ENCODE peak calls at places on chromosomes 3 and 15, in ten cellular contexts. S is GM20000, G is choroid plexus epithelial cell, J is nephron progenitor cell, V is transverse colon, O is tibial nerve, I is dorsolateral prefrontal cortex, P is psoas muscle, Z is A549, B is endodermal cell. W is an unnamed sample.

GRCh38 chr15:81779181-81779580 is 266.6 kb downstream of the MEX3B start:
- DNase-seq in S (no peak), G (no peak), J (no peak), V (no peak), O (no peak), I (no peak), P (no peak), Z (no peak), B (no peak), W (no peak)

GRCh38 chr3:43995929-43996378 is 245.7 kb upstream of the TOPAZ1 start:
- DNase-seq in S (peak), G (no peak), J (no peak), V (no peak), O (no peak), I (no peak), P (no peak), Z (no peak), B (no peak), W (no peak)

GRCh38 chr3:152688313-152688712 is 146.6 kb upstream of the P2RY1 start:
- DNase-seq in S (no peak), G (no peak), J (no peak), V (no peak), O (no peak), I (no peak), P (no peak), Z (no peak), B (peak), W (no peak)

GRCh38 chr3:84304214-84304613 is 654.6 kb upstream of the CADM2 start:
- DNase-seq in S (no peak), G (no peak), J (no peak), V (no peak), O (no peak), I (no peak), P (no peak), Z (no peak), B (no peak), W (no peak)

GRCh38 chr15:50144342-50145120 is 25.5 kb upstream of the ATP8B4 start:
- DNase-seq in S (no peak), G (peak), J (no peak), V (no peak), O (no peak), I (no peak), P (no peak), Z (no peak), B (no peak), W (no peak)

GRCh38 chr3:122519693-122520092 is 5.0 kb upstream of the KPNA1 start:
- DNase-seq in S (no peak), G (no peak), J (no peak), V (no peak), O (no peak), I (no peak), P (no peak), Z (no peak), B (no peak), W (no peak)

GRCh38 chr3:31105438-31106077 is 211.1 kb upstream of the GADL1 start:
- DNase-seq in S (no peak), G (peak), J (no peak), V (no peak), O (no peak), I (no peak), P (no peak), Z (no peak), B (no peak), W (peak)

GRCh38 chr3:186340211-186340610 is 21.8 kb downstream of the DGKG start:
- DNase-seq in S (no peak), G (no peak), J (no peak), V (no peak), O (no peak), I (no peak), P (no peak), Z (no peak), B (no peak), W (no peak)

GRCh38 chr3:145807990-145808389 is 353.0 kb downstream of the PLOD2 start:
- DNase-seq in S (no peak), G (peak), J (no peak), V (no peak), O (no peak), I (no peak), P (no peak), Z (no peak), B (peak), W (peak)

GRCh38 chr3:180117381-180118163 is 80.8 kb upstream of the PEX5L start:
- DNase-seq in S (no peak), G (no peak), J (no peak), V (no peak), O (no peak), I (no peak), P (no peak), Z (no peak), B (no peak), W (no peak)

GRCh38 chr3:55486857-55487375 is at the start of gene WNT5A:
- DNase-seq in S (no peak), G (peak), J (peak), V (peak), O (no peak), I (no peak), P (peak), Z (no peak), B (peak), W (peak)

GRCh38 chr3:53320697-53321096 is 26.6 kb downstream of the DCP1A start:
- DNase-seq in S (no peak), G (peak), J (no peak), V (no peak), O (no peak), I (no peak), P (peak), Z (no peak), B (no peak), W (peak)

GRCh38 chr3:151567477-151567876 is 106.6 kb upstream of the IGSF10 start:
- DNase-seq in S (no peak), G (no peak), J (peak), V (no peak), O (no peak), I (no peak), P (no peak), Z (no peak), B (peak), W (no peak)

GRCh38 chr3:197458179-197458707 is 97.5 kb downstream of the BDH1 start:
- DNase-seq in S (no peak), G (peak), J (no peak), V (peak), O (no peak), I (no peak), P (no peak), Z (peak), B (peak), W (no peak)

GRCh38 chr3:53938645-53939044 is 47.0 kb upstream of the SELENOK start:
- DNase-seq in S (peak), G (peak), J (peak), V (peak), O (no peak), I (peak), P (no peak), Z (peak), B (peak), W (peak)

GRCh38 chr15:95559875-95560394 is 770.6 kb upstream of the NR2F2 start:
- DNase-seq in S (no peak), G (peak), J (no peak), V (no peak), O (no peak), I (no peak), P (no peak), Z (peak), B (no peak), W (peak)

GRCh38 chr3:178703268-178703975 is 167.2 kb downstream of the KCNMB2 start:
- DNase-seq in S (no peak), G (peak), J (no peak), V (no peak), O (no peak), I (no peak), P (no peak), Z (no peak), B (no peak), W (peak)

GRCh38 chr3:8741581-8742355 is 8.2 kb downstream of the CAV3 start:
- DNase-seq in S (no peak), G (peak), J (peak), V (no peak), O (no peak), I (no peak), P (peak), Z (peak), B (peak), W (peak)

GRCh38 chr15:35944945-35945344 is 399.0 kb upstream of the DPH6 start:
- DNase-seq in S (no peak), G (no peak), J (no peak), V (no peak), O (no peak), I (no peak), P (no peak), Z (no peak), B (no peak), W (no peak)

GRCh38 chr3:149180057-149180573 is 41.5 kb downstream of the CP start:
- DNase-seq in S (no peak), G (peak), J (no peak), V (peak), O (peak), I (no peak), P (peak), Z (peak), B (no peak), W (peak)

GRCh38 chr3:46566040-46566631 is at the start of gene LRRC2:
- DNase-seq in S (no peak), G (peak), J (peak), V (peak), O (no peak), I (no peak), P (peak), Z (no peak), B (peak), W (peak)

GRCh38 chr15:63362196-63362595 is 19.4 kb downstream of the CA12 start:
- DNase-seq in S (no peak), G (peak), J (peak), V (peak), O (no peak), I (no peak), P (no peak), Z (no peak), B (no peak), W (no peak)

GRCh38 chr15:45795487-45796069 is 160.7 kb downstream of the SQOR start:
- DNase-seq in S (peak), G (peak), J (peak), V (peak), O (no peak), I (no peak), P (no peak), Z (no peak), B (peak), W (peak)

GRCh38 chr15:67066041-67067021 is 929 bp downstream of the SMAD3 start:
- DNase-seq in S (peak), G (no peak), J (peak), V (no peak), O (no peak), I (no peak), P (peak), Z (no peak), B (peak), W (no peak)

GRCh38 chr3:132090921-132091320 is 56.1 kb upstream of the CPNE4 start:
- DNase-seq in S (no peak), G (no peak), J (no peak), V (no peak), O (no peak), I (peak), P (no peak), Z (no peak), B (no peak), W (no peak)

GRCh38 chr3:142608615-142609014 is 12.4 kb downstream of the PLS1 start:
- DNase-seq in S (no peak), G (no peak), J (no peak), V (no peak), O (no peak), I (no peak), P (no peak), Z (no peak), B (no peak), W (no peak)

GRCh38 chr15:101206173-101206572 is 45.7 kb downstream of the CHSY1 start:
- DNase-seq in S (no peak), G (peak), J (no peak), V (no peak), O (no peak), I (no peak), P (no peak), Z (no peak), B (no peak), W (peak)

GRCh38 chr3:112333386-112334334 is 704 bp downstream of the CD200 start:
- DNase-seq in S (no peak), G (peak), J (no peak), V (no peak), O (no peak), I (no peak), P (no peak), Z (no peak), B (peak), W (peak)

GRCh38 chr15:100042558-100042957 is 299.2 kb downstream of the ADAMTS17 start:
- DNase-seq in S (no peak), G (peak), J (no peak), V (no peak), O (no peak), I (no peak), P (peak), Z (no peak), B (peak), W (no peak)

GRCh38 chr15:74626752-74627692 is 11.4 kb downstream of the CLK3 start:
- DNase-seq in S (no peak), G (no peak), J (no peak), V (no peak), O (no peak), I (no peak), P (no peak), Z (no peak), B (no peak), W (no peak)

DNA sequence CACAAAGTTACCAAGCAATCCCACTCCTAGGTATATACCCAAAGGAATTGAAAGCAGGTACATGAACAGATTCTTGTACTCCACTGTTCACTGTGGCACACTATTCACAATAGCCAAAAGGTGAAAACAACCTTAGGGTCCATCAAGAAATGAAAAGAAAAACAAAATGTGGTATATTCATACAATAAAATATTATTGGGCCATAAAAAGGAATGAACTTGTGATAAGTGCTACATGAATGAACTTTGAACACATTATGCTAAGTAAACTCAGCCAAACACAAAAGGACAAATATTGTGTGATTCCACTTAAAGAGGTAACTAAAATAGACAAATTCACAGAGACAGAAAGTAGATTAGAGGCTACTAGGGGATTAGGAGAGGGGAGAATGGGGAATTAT is 55.2 kb upstream of the IMPG2 start:
- DNase-seq in S (no peak), G (no peak), J (no peak), V (no peak), O (no peak), I (no peak), P (no peak), Z (no peak), B (no peak), W (no peak)
- TF ChIP-seq CTCF in S (no peak), G (no peak), J (no peak), V (no peak), O (no peak), I (no peak), P (no peak), Z (no peak), B (no peak), W (no peak)

GRCh38 chr15:55993111-55993803 is at the start of gene NEDD4:
- DNase-seq in S (peak), G (peak), J (peak), V (peak), O (peak), I (peak), P (peak), Z (peak), B (peak), W (peak)

GRCh38 chr15:55991841-55992768 is 1.3 kb downstream of the NEDD4 start:
- DNase-seq in S (peak), G (no peak), J (no peak), V (no peak), O (no peak), I (no peak), P (no peak), Z (no peak), B (no peak), W (no peak)

GRCh38 chr15:55992769-55993110 is 672 bp downstream of the NEDD4 start:
- DNase-seq in S (no peak), G (peak), J (no peak), V (no peak), O (no peak), I (no peak), P (no peak), Z (no peak), B (no peak), W (no peak)

GRCh38 chr15:55990986-55991385 is 2.4 kb downstream of the NEDD4 start:
- DNase-seq in S (no peak), G (no peak), J (no peak), V (no peak), O (no peak), I (no peak), P (no peak), Z (no peak), B (no peak), W (no peak)

DNA sequence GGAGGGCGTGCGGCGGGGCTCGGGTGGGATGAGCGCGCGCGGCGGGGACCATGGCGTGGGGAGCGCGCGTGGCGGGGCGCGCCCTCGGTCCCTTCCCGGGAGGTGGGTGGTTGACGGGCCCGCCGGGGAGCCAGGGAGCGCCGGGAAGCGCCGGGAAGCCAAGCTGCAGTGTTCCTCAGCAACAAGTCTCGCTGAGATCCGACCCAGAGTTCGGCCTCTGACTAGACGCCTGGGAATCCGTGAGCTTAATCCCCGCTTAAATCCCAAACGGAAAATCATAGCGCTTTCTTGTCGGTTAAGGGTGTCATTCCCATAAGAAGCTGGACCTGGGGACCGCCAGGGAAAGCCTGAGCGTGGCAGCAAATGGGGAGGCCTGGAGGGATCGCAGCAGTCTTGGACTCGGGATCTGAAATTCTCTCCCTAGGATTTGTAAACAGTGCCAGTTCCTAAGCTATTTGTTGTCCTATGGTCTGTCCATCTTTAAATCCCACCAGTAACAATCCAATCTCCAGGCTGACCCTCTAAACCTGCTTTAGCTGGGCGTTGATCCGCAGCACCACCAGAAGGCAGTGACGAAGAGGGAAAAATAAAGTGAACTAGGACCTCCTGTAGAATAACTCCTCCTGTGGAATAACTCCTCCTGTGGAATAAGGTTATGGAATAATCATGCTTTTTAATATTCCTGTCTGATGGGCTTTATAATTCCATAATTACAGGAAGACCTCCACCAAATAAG is 560 bp upstream of the NEDD4 start:
- DNase-seq in S (no peak), G (peak), J (no peak), V (no peak), O (no peak), I (peak), P (no peak), Z (peak), B (peak), W (peak)
- TF ChIP-seq CTCF in S (no peak), G (peak), J (no peak), V (no peak), O (no peak), I (no peak), P (no peak), Z (peak), B (no peak), W (peak)

GRCh38 chr15:89761009-89761831 is 10.2 kb upstream of the MESP1 start:
- DNase-seq in S (no peak), G (no peak), J (no peak), V (peak), O (no peak), I (no peak), P (no peak), Z (no peak), B (no peak), W (no peak)
- TF ChIP-seq CTCF in S (no peak), G (no peak), J (peak), V (peak), O (no peak), I (no peak), P (no peak), Z (peak), B (no peak), W (no peak)

GRCh38 chr15:41230650-41231533 is at the start of the genes CHP1 and EXD1:
- DNase-seq in S (peak), G (peak), J (peak), V (peak), O (peak), I (peak), P (peak), Z (peak), B (peak), W (peak)
- TF ChIP-seq CTCF in S (peak), G (peak), J (peak), V (peak), O (peak), I (peak), P (peak), Z (peak), B (peak), W (peak)

GRCh38 chr3:78163379-78163778 is 1123.5 kb downstream of the ROBO2 start:
- DNase-seq in S (no peak), G (peak), J (no peak), V (no peak), O (no peak), I (no peak), P (no peak), Z (no peak), B (peak), W (peak)

GRCh38 chr3:78161736-78162135 is 1121.8 kb downstream of the ROBO2 start:
- DNase-seq in S (no peak), G (no peak), J (no peak), V (no peak), O (no peak), I (no peak), P (no peak), Z (no peak), B (no peak), W (no peak)

DNA sequence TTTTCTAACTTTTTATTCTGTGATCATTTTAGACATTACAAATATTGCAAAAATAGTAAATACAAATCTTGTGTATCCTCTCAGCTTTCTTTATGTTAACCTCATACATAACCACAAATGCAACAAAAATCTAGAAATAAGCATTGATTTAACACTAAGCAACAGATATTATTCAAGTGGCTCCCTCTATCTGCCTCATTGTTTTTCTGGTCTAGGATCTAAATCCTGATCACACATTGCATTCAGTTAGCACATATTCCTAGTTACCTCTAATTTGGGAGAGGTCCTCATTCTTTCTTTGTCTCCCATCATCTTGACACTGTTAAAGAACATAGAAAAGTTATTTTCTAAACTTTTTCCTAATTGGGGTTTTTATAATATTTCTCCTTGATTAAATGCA is 1126.0 kb downstream of the ROBO2 start:
- DNase-seq in S (no peak), G (peak), J (no peak), V (no peak), O (no peak), I (no peak), P (no peak), Z (no peak), B (no peak), W (no peak)
- TF ChIP-seq CTCF in S (no peak), G (peak), J (no peak), V (no peak), O (no peak), I (peak), P (peak), Z (no peak), B (peak), W (peak)

W was measured in astrocyte of the spinal cord.